ENCODE peak calls at places on chromosomes 7 and 10, in ten cellular contexts. P is colonic mucosa; U is heart right ventricle; X is body of pancreas; Z is GM23338; D is upper lobe of left lung; J is dorsolateral prefrontal cortex; O is A549; E is neural progenitor cell; L is effector memory CD4-positive, alpha-beta T cell. A is an unnamed sample.

GRCh38 chr7:156474241-156474743 is 166.3 kb upstream of the RNF32 start:
- DNase-seq in J (no peak), U (no peak), O (peak; percentile 25), Z (no peak), D (no peak), L (no peak), P (no peak), X (no peak), E (no peak), A (no peak)

GRCh38 chr10:70806841-70807240 is 8.9 kb upstream of the SGPL1 start:
- DNase-seq in E (no peak), O (no peak), P (no peak), J (no peak), U (no peak), Z (no peak), X (no peak), L (no peak), D (no peak), A (no peak)

GRCh38 chr7:149690688-149691446 is 82.5 kb downstream of the ZNF467 start:
- DNase-seq in O (peak; percentile 91), U (peak; percentile 38), D (no peak), J (no peak), Z (peak; percentile 92), L (no peak), P (peak; percentile 29), X (peak; percentile 37), E (peak; percentile 73), A (no peak)

GRCh38 chr10:72186213-72186612 is 29.6 kb upstream of the ANAPC16 start:
- DNase-seq in P (no peak), X (no peak), O (no peak), U (no peak), E (no peak), L (no peak), D (no peak), J (no peak), Z (no peak), A (no peak)

GRCh38 chr7:106514887-106515286 is 146.1 kb downstream of the CCDC71L start:
- DNase-seq in D (no peak), E (no peak), J (no peak), P (no peak), U (no peak), O (no peak), L (no peak), X (no peak), Z (no peak), A (no peak)

GRCh38 chr7:123054357-123055133 is 59.0 kb upstream of the TAS2R16 start:
- DNase-seq in E (peak; percentile 65), P (no peak), L (no peak), D (no peak), X (peak; percentile 56), Z (peak; percentile 69), O (no peak), J (no peak), U (peak; percentile 5), A (no peak)

GRCh38 chr10:129760003-129760315 is 204.1 kb downstream of the EBF3 start:
- DNase-seq in P (peak; percentile 11), U (no peak), Z (no peak), D (peak; percentile 79), J (no peak), O (no peak), L (no peak), X (no peak), E (no peak), A (no peak)

GRCh38 chr7:8295638-8296361 is 33.8 kb upstream of the ICA1 start:
- DNase-seq in Z (peak; percentile 96), U (peak; percentile 53), E (peak; percentile 88), D (no peak), P (peak; percentile 51), X (peak; percentile 54), L (no peak), J (no peak), O (peak; percentile 89), A (peak; percentile 0)

GRCh38 chr7:90869335-90869734 is 273.2 kb downstream of the CDK14 start:
- DNase-seq in E (no peak), X (no peak), P (no peak), L (no peak), Z (no peak), D (no peak), J (no peak), O (no peak), U (no peak), A (no peak)

GRCh38 chr7:151231964-151232271 is 365 bp upstream of the CHPF2 start:
- DNase-seq in U (no peak), Z (no peak), X (no peak), O (no peak), E (no peak), J (no peak), L (no peak), D (no peak), P (no peak), A (no peak)

GRCh38 chr7:151232272-151233110 is at the start of gene CHPF2:
- DNase-seq in Z (peak; percentile 90), E (peak; percentile 92), L (peak; percentile 81), D (peak; percentile 97), U (peak; percentile 94), P (peak; percentile 95), J (peak; percentile 92), X (peak; percentile 92), O (peak; percentile 83), A (peak; percentile 90)

GRCh38 chr7:151233804-151234203 is 1.5 kb downstream of the CHPF2 start:
- DNase-seq in D (no peak), P (no peak), L (no peak), J (no peak), E (no peak), Z (no peak), U (no peak), X (no peak), O (no peak), A (no peak)

GRCh38 chr7:151235091-151235787 is 3.0 kb downstream of the CHPF2 start:
- DNase-seq in D (no peak), U (no peak), E (no peak), L (no peak), J (no peak), O (no peak), Z (no peak), X (no peak), P (no peak), A (no peak)

GRCh38 chr7:151233111-151233701 is 923 bp downstream of the CHPF2 start:
- DNase-seq in Z (peak; percentile 57), J (no peak), D (no peak), E (no peak), X (peak; percentile 59), U (no peak), O (peak; percentile 56), P (no peak), L (peak; percentile 47), A (no peak)
- H3K27ac ChIP-seq in Z (peak overlapping the region; percentile 74), J (peak overlapping the region; percentile 53), D (peak overlapping the region; percentile 93), E (no peak overlapping the region), X (peak overlapping the region; percentile 90), U (peak overlapping the region; percentile 91), O (peak overlapping the region; percentile 86), P (peak overlapping the region; percentile 53), L (peak overlapping the region; percentile 73), A (peak overlapping the region; percentile 89)

GRCh38 chr10:82358486-82359097 is 483.6 kb downstream of the NRG3 start:
- DNase-seq in X (no peak), U (peak; percentile 51), L (no peak), O (no peak), E (no peak), D (peak; percentile 22), Z (no peak), J (no peak), P (no peak), A (no peak)
- H3K27ac ChIP-seq in X (no peak overlapping the region), U (no peak overlapping the region), L (no peak overlapping the region), O (no peak overlapping the region), E (no peak overlapping the region), D (no peak overlapping the region), Z (no peak overlapping the region), J (no peak overlapping the region), P (no peak overlapping the region), A (no peak overlapping the region)

GRCh38 chr10:78433722-78434535 is 400.3 kb downstream of the RPS24 start:
- DNase-seq in E (peak; percentile 56), X (peak; percentile 60), Z (no peak), J (no peak), U (no peak), O (no peak), P (no peak), D (no peak), L (no peak), A (no peak)
- H3K27ac ChIP-seq in E (no peak overlapping the region), X (no peak overlapping the region), Z (no peak overlapping the region), J (no peak overlapping the region), U (peak overlapping the region; percentile 7), O (no peak overlapping the region), P (no peak overlapping the region), D (no peak overlapping the region), L (no peak overlapping the region), A (no peak overlapping the region)

DNA sequence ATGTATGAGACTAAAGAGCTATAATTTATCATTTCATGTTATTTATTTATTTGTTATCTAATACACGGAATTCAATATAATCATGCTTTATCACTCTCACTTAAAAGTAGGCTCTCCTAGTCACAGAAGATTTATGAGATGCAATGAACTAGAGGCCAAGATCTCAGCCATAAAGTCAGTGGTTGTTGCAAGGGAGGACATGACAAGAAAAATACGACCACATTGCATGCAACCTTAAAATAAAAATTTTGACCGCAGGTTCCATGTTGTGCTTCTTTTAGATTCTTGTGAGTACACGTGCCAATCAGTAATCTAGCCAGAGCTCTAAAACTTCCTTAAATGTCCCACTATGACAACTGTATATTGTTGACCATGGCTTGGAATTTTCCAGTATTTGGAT is 75.9 kb upstream of the SP8 start:
- DNase-seq in D (no peak), L (no peak), U (no peak), J (no peak), Z (no peak), O (no peak), X (no peak), P (no peak), E (no peak), A (no peak)
- H3K27ac ChIP-seq in D (no peak overlapping the region), L (no peak overlapping the region), U (no peak overlapping the region), J (no peak overlapping the region), Z (no peak overlapping the region), O (no peak overlapping the region), X (no peak overlapping the region), P (no peak overlapping the region), E (no peak overlapping the region), A (no peak overlapping the region)

DNA sequence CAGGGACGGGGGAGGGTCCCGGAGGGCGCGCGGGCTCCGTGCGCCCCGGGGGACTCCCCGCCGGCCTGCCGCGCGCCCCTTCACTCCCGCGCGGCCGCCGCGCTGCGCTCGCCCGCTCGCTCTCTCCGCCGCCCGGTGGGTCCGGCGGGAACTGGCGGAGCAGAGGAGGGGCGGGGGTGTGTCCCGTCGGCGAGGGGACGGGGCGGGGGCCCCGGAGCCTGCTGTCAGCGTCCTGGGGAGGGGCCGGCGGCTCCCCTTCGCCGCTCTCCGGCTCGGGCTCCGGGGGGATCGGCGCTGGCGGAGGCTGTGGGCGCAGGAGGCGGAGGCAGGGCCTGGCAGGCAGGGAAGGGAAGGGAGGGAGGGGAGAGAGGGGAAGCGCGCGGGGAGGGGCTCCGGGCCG is at the start of gene SH3PXD2A:
- DNase-seq in L (no peak), Z (peak; percentile 72), X (peak; percentile 55), P (no peak), D (peak; percentile 88), U (peak; percentile 68), O (no peak), E (peak; percentile 83), J (no peak), A (no peak)
- H3K27ac ChIP-seq in L (no peak within 1 kb of the TSS), Z (no peak within 1 kb of the TSS), X (peak within 1 kb of the TSS; percentile 72), P (peak within 1 kb of the TSS; percentile 51), D (peak within 1 kb of the TSS; percentile 83), U (peak within 1 kb of the TSS; percentile 90), O (peak within 1 kb of the TSS; percentile 86), E (no peak within 1 kb of the TSS), J (no peak within 1 kb of the TSS), A (peak within 1 kb of the TSS; percentile 71)

DNA sequence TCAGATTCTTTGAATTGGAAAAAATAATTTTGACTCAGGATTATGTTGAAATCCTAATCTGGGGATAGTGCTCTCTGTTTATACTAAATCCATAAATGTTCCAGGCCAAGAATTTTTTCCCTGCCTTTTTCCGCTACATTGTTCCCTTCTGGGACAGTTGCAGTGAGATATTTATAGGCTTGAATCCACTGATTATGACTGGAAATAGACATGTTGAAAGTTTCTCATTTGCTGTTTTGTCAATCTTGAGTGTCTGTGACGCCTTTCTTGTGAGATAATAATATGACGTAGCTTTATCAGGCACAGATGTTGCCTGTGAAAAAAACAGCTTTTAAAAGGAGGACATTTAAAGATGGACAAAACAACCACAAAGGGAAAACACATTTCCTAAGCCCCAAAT is 155.9 kb downstream of the ARID5B start:
- DNase-seq in Z (no peak), L (no peak), U (peak; percentile 65), X (no peak), O (no peak), D (no peak), P (no peak), E (no peak), J (no peak), A (no peak)
- H3K27ac ChIP-seq in Z (no peak overlapping the region), L (no peak overlapping the region), U (peak overlapping the region; percentile 95), X (peak overlapping the region; percentile 50), O (no peak overlapping the region), D (peak overlapping the region; percentile 47), P (peak overlapping the region; percentile 52), E (no peak overlapping the region), J (peak overlapping the region; percentile 41), A (peak overlapping the region; percentile 1)

A was measured in substantia nigra.